ENCODE peak calls at places on chromosomes 1 and 21, in four cellular contexts. One of them, this sample, is unnamed.

GRCh38 chr1:25123551-25123950 is 108.8 kb downstream of the SYF2 start:
- DNase-seq in globus pallidus: no peak
- DNase-seq in HTR-8/SVneo: no peak
- DNase-seq in amniotic epithelial cell: peak
- DNase-seq in this sample: no peak

GRCh38 chr1:226132731-226133503 is 53.6 kb downstream of the ACBD3 start:
- DNase-seq in amniotic epithelial cell: no peak
- DNase-seq in globus pallidus: no peak
- DNase-seq in HTR-8/SVneo: no peak
- DNase-seq in this sample: peak

GRCh38 chr21:34836103-34836932 is 167.5 kb downstream of the CLIC6 start:
- DNase-seq in amniotic epithelial cell: peak
- DNase-seq in globus pallidus: peak
- DNase-seq in HTR-8/SVneo: peak
- DNase-seq in this sample: no peak

GRCh38 chr1:53979712-53980450 is 33.7 kb downstream of the LRRC42 start:
- DNase-seq in HTR-8/SVneo: no peak
- DNase-seq in globus pallidus: no peak
- DNase-seq in amniotic epithelial cell: no peak
- DNase-seq in this sample: no peak

GRCh38 chr1:47449702-47450552 is 12.1 kb downstream of the FOXD2 start:
- DNase-seq in globus pallidus: no peak
- DNase-seq in amniotic epithelial cell: no peak
- DNase-seq in HTR-8/SVneo: no peak
- DNase-seq in this sample: no peak

GRCh38 chr1:98947071-98947470 is 57.6 kb downstream of the PLPPR5 start:
- DNase-seq in globus pallidus: no peak
- DNase-seq in amniotic epithelial cell: peak
- DNase-seq in HTR-8/SVneo: no peak
- DNase-seq in this sample: no peak

GRCh38 chr1:22259581-22260282 is 116.8 kb upstream of the WNT4 start:
- DNase-seq in amniotic epithelial cell: no peak
- DNase-seq in HTR-8/SVneo: no peak
- DNase-seq in globus pallidus: no peak
- DNase-seq in this sample: no peak

GRCh38 chr1:232059726-232060360 is 433.3 kb downstream of the DISC1 start:
- DNase-seq in globus pallidus: no peak
- DNase-seq in amniotic epithelial cell: no peak
- DNase-seq in HTR-8/SVneo: no peak
- DNase-seq in this sample: peak

GRCh38 chr1:106944721-106945120 is 111.8 kb upstream of the PRMT6 start:
- DNase-seq in HTR-8/SVneo: no peak
- DNase-seq in globus pallidus: no peak
- DNase-seq in amniotic epithelial cell: no peak
- DNase-seq in this sample: no peak

GRCh38 chr1:243322326-243322725 is 66.5 kb downstream of the SDCCAG8 start:
- DNase-seq in globus pallidus: no peak
- DNase-seq in amniotic epithelial cell: no peak
- DNase-seq in HTR-8/SVneo: no peak
- DNase-seq in this sample: no peak

GRCh38 chr1:9181990-9182783 is 52.4 kb upstream of the H6PD start:
- DNase-seq in globus pallidus: no peak
- DNase-seq in amniotic epithelial cell: no peak
- DNase-seq in HTR-8/SVneo: no peak
- DNase-seq in this sample: no peak

GRCh38 chr1:168365719-168366474 is 85.2 kb downstream of the TBX19 start:
- DNase-seq in globus pallidus: no peak
- DNase-seq in HTR-8/SVneo: no peak
- DNase-seq in amniotic epithelial cell: no peak
- DNase-seq in this sample: no peak

GRCh38 chr1:210696709-210697108 is 368.0 kb downstream of the HHAT start:
- DNase-seq in HTR-8/SVneo: no peak
- DNase-seq in globus pallidus: no peak
- DNase-seq in amniotic epithelial cell: peak
- DNase-seq in this sample: no peak

GRCh38 chr1:83706354-83706938 is 292.5 kb downstream of the TTLL7 start:
- DNase-seq in globus pallidus: no peak
- DNase-seq in HTR-8/SVneo: no peak
- DNase-seq in amniotic epithelial cell: no peak
- DNase-seq in this sample: no peak

GRCh38 chr1:21174638-21175323 is 1.9 kb downstream of the EIF4G3 start:
- DNase-seq in HTR-8/SVneo: no peak
- DNase-seq in globus pallidus: peak
- DNase-seq in amniotic epithelial cell: peak
- DNase-seq in this sample: no peak

GRCh38 chr1:7702365-7702764 is 68.7 kb upstream of the VAMP3 start:
- DNase-seq in HTR-8/SVneo: no peak
- DNase-seq in amniotic epithelial cell: no peak
- DNase-seq in globus pallidus: no peak
- DNase-seq in this sample: peak

GRCh38 chr1:182752077-182752826 is 37.3 kb upstream of the NPL start:
- DNase-seq in HTR-8/SVneo: no peak
- DNase-seq in amniotic epithelial cell: no peak
- DNase-seq in globus pallidus: peak
- DNase-seq in this sample: no peak

GRCh38 chr21:34726627-34727337 is 58.0 kb downstream of the CLIC6 start:
- DNase-seq in HTR-8/SVneo: peak
- DNase-seq in globus pallidus: no peak
- DNase-seq in amniotic epithelial cell: peak
- DNase-seq in this sample: no peak

GRCh38 chr1:66890621-66891020 is 34.0 kb downstream of the DNAI4 start:
- DNase-seq in amniotic epithelial cell: no peak
- DNase-seq in HTR-8/SVneo: no peak
- DNase-seq in globus pallidus: no peak
- DNase-seq in this sample: no peak

GRCh38 chr1:152110860-152111514 is 4.3 kb downstream of the TCHH start:
- DNase-seq in HTR-8/SVneo: no peak
- DNase-seq in amniotic epithelial cell: peak
- DNase-seq in globus pallidus: no peak
- DNase-seq in this sample: peak

GRCh38 chr1:81174052-81174451 is 626.7 kb upstream of the ADGRL2 start:
- DNase-seq in amniotic epithelial cell: peak
- DNase-seq in HTR-8/SVneo: no peak
- DNase-seq in globus pallidus: no peak
- DNase-seq in this sample: no peak

GRCh38 chr1:55812281-55812680 is 597.1 kb upstream of the USP24 start:
- DNase-seq in amniotic epithelial cell: peak
- DNase-seq in HTR-8/SVneo: no peak
- DNase-seq in globus pallidus: no peak
- DNase-seq in this sample: no peak

GRCh38 chr1:26941311-26941710 is 19.0 kb downstream of the KDF1 start:
- DNase-seq in HTR-8/SVneo: no peak
- DNase-seq in amniotic epithelial cell: no peak
- DNase-seq in globus pallidus: no peak
- DNase-seq in this sample: no peak

GRCh38 chr1:49465486-49466185 is 558.1 kb downstream of the AGBL4 start:
- DNase-seq in globus pallidus: no peak
- DNase-seq in amniotic epithelial cell: no peak
- DNase-seq in HTR-8/SVneo: no peak
- DNase-seq in this sample: no peak

GRCh38 chr1:186082235-186082937 is 292.7 kb downstream of the TPR start:
- DNase-seq in amniotic epithelial cell: peak
- DNase-seq in globus pallidus: peak
- DNase-seq in HTR-8/SVneo: no peak
- DNase-seq in this sample: peak

GRCh38 chr1:41870076-41870562 is 48.6 kb downstream of the HIVEP3 start:
- DNase-seq in globus pallidus: no peak
- DNase-seq in HTR-8/SVneo: peak
- DNase-seq in amniotic epithelial cell: peak
- DNase-seq in this sample: no peak

GRCh38 chr1:215290018-215290417 is 207.5 kb downstream of the KCNK2 start:
- DNase-seq in HTR-8/SVneo: no peak
- DNase-seq in globus pallidus: no peak
- DNase-seq in amniotic epithelial cell: no peak
- DNase-seq in this sample: no peak

GRCh38 chr1:44688760-44689446 is 14.4 kb downstream of the ARMH1 start:
- DNase-seq in amniotic epithelial cell: peak
- DNase-seq in globus pallidus: no peak
- DNase-seq in HTR-8/SVneo: no peak
- DNase-seq in this sample: no peak

GRCh38 chr1:53326598-53327182 is 1.2 kb downstream of the LRP8 start:
- DNase-seq in globus pallidus: no peak
- DNase-seq in HTR-8/SVneo: peak
- DNase-seq in amniotic epithelial cell: no peak
- DNase-seq in this sample: peak

GRCh38 chr21:30257773-30258172 is 25.0 kb downstream of the KRTAP24-1 start:
- DNase-seq in globus pallidus: no peak
- DNase-seq in HTR-8/SVneo: peak
- DNase-seq in amniotic epithelial cell: no peak
- DNase-seq in this sample: peak

GRCh38 chr1:11930571-11931445 is 3.7 kb upstream of the PLOD1 start:
- DNase-seq in globus pallidus: no peak
- DNase-seq in HTR-8/SVneo: no peak
- DNase-seq in amniotic epithelial cell: peak
- DNase-seq in this sample: no peak

GRCh38 chr1:43373034-43373940 is 5.5 kb upstream of the ELOVL1 start:
- DNase-seq in HTR-8/SVneo: peak
- DNase-seq in globus pallidus: no peak
- DNase-seq in amniotic epithelial cell: peak
- DNase-seq in this sample: no peak

GRCh38 chr1:26387447-26387846 is 14.9 kb upstream of the ZNF683 start:
- DNase-seq in HTR-8/SVneo: no peak
- DNase-seq in globus pallidus: no peak
- DNase-seq in amniotic epithelial cell: peak
- DNase-seq in this sample: peak

GRCh38 chr1:89699451-89699986 is 66.6 kb downstream of the LRRC8C start:
- DNase-seq in globus pallidus: no peak
- DNase-seq in amniotic epithelial cell: no peak
- DNase-seq in HTR-8/SVneo: no peak
- DNase-seq in this sample: no peak

This sample was measured in NCI-H146.